ENCODE peak calls at places on chromosomes 6 and 20, in five cellular contexts. One of them, this sample, is unnamed.

GRCh38 chr6:5657684-5658429 is 348.9 kb downstream of the NRN1 start:
- DNase-seq in H9: no peak
- DNase-seq in IMR-90: peak
- DNase-seq in GM12878: no peak
- DNase-seq in GM13977: no peak
- DNase-seq in this sample: no peak

GRCh38 chr6:68738039-68738438 is 103.0 kb downstream of the ADGRB3 start:
- DNase-seq in GM13977: no peak
- DNase-seq in IMR-90: no peak
- DNase-seq in H9: no peak
- DNase-seq in GM12878: no peak
- DNase-seq in this sample: no peak

GRCh38 chr20:6006603-6006949 is 47.3 kb downstream of the LRRN4 start:
- DNase-seq in GM12878: no peak
- DNase-seq in IMR-90: no peak
- DNase-seq in GM13977: no peak
- DNase-seq in H9: no peak
- DNase-seq in this sample: no peak

GRCh38 chr6:677919-678318 is 15.0 kb downstream of the EXOC2 start:
- DNase-seq in GM13977: no peak
- DNase-seq in IMR-90: no peak
- DNase-seq in GM12878: no peak
- DNase-seq in H9: no peak
- DNase-seq in this sample: no peak

GRCh38 chr6:9412951-9413559 is 977.7 kb upstream of the SLC35B3 start:
- DNase-seq in GM13977: peak
- DNase-seq in H9: peak
- DNase-seq in IMR-90: no peak
- DNase-seq in GM12878: no peak
- DNase-seq in this sample: peak

GRCh38 chr20:38601216-38602184 is at the start of gene ARHGAP40:
- DNase-seq in IMR-90: no peak
- DNase-seq in GM13977: peak
- DNase-seq in H9: peak
- DNase-seq in GM12878: no peak
- DNase-seq in this sample: peak

GRCh38 chr6:87789198-87789899 is 87.3 kb upstream of the AKIRIN2 start:
- DNase-seq in H9: no peak
- DNase-seq in IMR-90: peak
- DNase-seq in GM12878: no peak
- DNase-seq in GM13977: no peak
- DNase-seq in this sample: no peak

GRCh38 chr6:1608976-1609661 is 596 bp upstream of the FOXC1 start:
- DNase-seq in GM12878: no peak
- DNase-seq in IMR-90: peak
- DNase-seq in GM13977: peak
- DNase-seq in H9: no peak
- DNase-seq in this sample: no peak